ENCODE peak calls at places on chromosomes 11 and 22, in six cellular contexts. One of them, this sample, is unnamed.

GRCh38 chr11:72001834-72002591 is 3.3 kb downstream of the IL18BP start:
- DNase-seq in mesendoderm: no peak
- DNase-seq in fibroblast of lung: peak
- DNase-seq in PC-3: no peak
- DNase-seq in GM23248: no peak
- DNase-seq in endothelial cell of umbilical vein: no peak
- DNase-seq in this sample: no peak

GRCh38 chr22:45421349-45422057 is 8.0 kb downstream of the RIBC2 start:
- DNase-seq in fibroblast of lung: no peak
- DNase-seq in endothelial cell of umbilical vein: no peak
- DNase-seq in PC-3: no peak
- DNase-seq in GM23248: no peak
- DNase-seq in mesendoderm: no peak
- DNase-seq in this sample: no peak

GRCh38 chr22:38153821-38154562 is 27.6 kb downstream of the PLA2G6 start:
- DNase-seq in fibroblast of lung: no peak
- DNase-seq in endothelial cell of umbilical vein: no peak
- DNase-seq in GM23248: no peak
- DNase-seq in PC-3: no peak
- DNase-seq in mesendoderm: peak
- DNase-seq in this sample: no peak

GRCh38 chr22:47883757-47884156 is 1121.3 kb downstream of the TBC1D22A start:
- DNase-seq in PC-3: no peak
- DNase-seq in mesendoderm: no peak
- DNase-seq in fibroblast of lung: no peak
- DNase-seq in endothelial cell of umbilical vein: no peak
- DNase-seq in GM23248: no peak
- DNase-seq in this sample: no peak

GRCh38 chr22:45671051-45671782 is 417 bp upstream of the ATXN10 start:
- DNase-seq in fibroblast of lung: no peak
- DNase-seq in PC-3: no peak
- DNase-seq in endothelial cell of umbilical vein: peak
- DNase-seq in mesendoderm: peak
- DNase-seq in GM23248: peak
- DNase-seq in this sample: no peak

GRCh38 chr11:72075109-72075508 is 5.2 kb downstream of the NUMA1 start:
- DNase-seq in fibroblast of lung: no peak
- DNase-seq in endothelial cell of umbilical vein: no peak
- DNase-seq in PC-3: no peak
- DNase-seq in GM23248: no peak
- DNase-seq in mesendoderm: peak
- DNase-seq in this sample: no peak

GRCh38 chr11:115623021-115623451 is 118.8 kb upstream of the CADM1 start:
- DNase-seq in fibroblast of lung: peak
- DNase-seq in mesendoderm: peak
- DNase-seq in PC-3: peak
- DNase-seq in endothelial cell of umbilical vein: no peak
- DNase-seq in GM23248: peak
- DNase-seq in this sample: peak

GRCh38 chr11:114762437-114762836 is 84.1 kb downstream of the NXPE2 start:
- DNase-seq in PC-3: peak
- DNase-seq in fibroblast of lung: peak
- DNase-seq in mesendoderm: peak
- DNase-seq in GM23248: peak
- DNase-seq in endothelial cell of umbilical vein: peak
- DNase-seq in this sample: peak

GRCh38 chr22:29315286-29316195 is at the start of gene RASL10A:
- DNase-seq in endothelial cell of umbilical vein: no peak
- DNase-seq in fibroblast of lung: no peak
- DNase-seq in mesendoderm: no peak
- DNase-seq in PC-3: no peak
- DNase-seq in GM23248: peak
- DNase-seq in this sample: no peak

GRCh38 chr22:33796494-33796893 is 123.8 kb downstream of the LARGE1 start:
- DNase-seq in mesendoderm: peak
- DNase-seq in PC-3: no peak
- DNase-seq in GM23248: no peak
- DNase-seq in fibroblast of lung: no peak
- DNase-seq in endothelial cell of umbilical vein: no peak
- DNase-seq in this sample: no peak

GRCh38 chr22:32905400-32905799 is 103.9 kb downstream of the TIMP3 start:
- DNase-seq in PC-3: no peak
- DNase-seq in endothelial cell of umbilical vein: no peak
- DNase-seq in GM23248: no peak
- DNase-seq in fibroblast of lung: peak
- DNase-seq in mesendoderm: peak
- DNase-seq in this sample: no peak

GRCh38 chr11:118006153-118006534 is 19.9 kb downstream of the IL10RA start:
- DNase-seq in fibroblast of lung: no peak
- DNase-seq in PC-3: no peak
- DNase-seq in mesendoderm: no peak
- DNase-seq in GM23248: no peak
- DNase-seq in endothelial cell of umbilical vein: no peak
- DNase-seq in this sample: no peak

GRCh38 chr11:117809236-117810055 is 12.4 kb upstream of the DSCAML1 start:
- DNase-seq in endothelial cell of umbilical vein: no peak
- DNase-seq in PC-3: peak
- DNase-seq in fibroblast of lung: peak
- DNase-seq in mesendoderm: peak
- DNase-seq in GM23248: peak
- DNase-seq in this sample: no peak

GRCh38 chr22:19134176-19134831 is 3.2 kb downstream of the TSSK2 start:
- DNase-seq in mesendoderm: no peak
- DNase-seq in fibroblast of lung: no peak
- DNase-seq in PC-3: no peak
- DNase-seq in GM23248: no peak
- DNase-seq in endothelial cell of umbilical vein: no peak
- DNase-seq in this sample: no peak

GRCh38 chr11:15558513-15559181 is 443.9 kb downstream of the INSC start:
- DNase-seq in mesendoderm: no peak
- DNase-seq in GM23248: no peak
- DNase-seq in endothelial cell of umbilical vein: no peak
- DNase-seq in PC-3: no peak
- DNase-seq in fibroblast of lung: no peak
- DNase-seq in this sample: no peak

DNA sequence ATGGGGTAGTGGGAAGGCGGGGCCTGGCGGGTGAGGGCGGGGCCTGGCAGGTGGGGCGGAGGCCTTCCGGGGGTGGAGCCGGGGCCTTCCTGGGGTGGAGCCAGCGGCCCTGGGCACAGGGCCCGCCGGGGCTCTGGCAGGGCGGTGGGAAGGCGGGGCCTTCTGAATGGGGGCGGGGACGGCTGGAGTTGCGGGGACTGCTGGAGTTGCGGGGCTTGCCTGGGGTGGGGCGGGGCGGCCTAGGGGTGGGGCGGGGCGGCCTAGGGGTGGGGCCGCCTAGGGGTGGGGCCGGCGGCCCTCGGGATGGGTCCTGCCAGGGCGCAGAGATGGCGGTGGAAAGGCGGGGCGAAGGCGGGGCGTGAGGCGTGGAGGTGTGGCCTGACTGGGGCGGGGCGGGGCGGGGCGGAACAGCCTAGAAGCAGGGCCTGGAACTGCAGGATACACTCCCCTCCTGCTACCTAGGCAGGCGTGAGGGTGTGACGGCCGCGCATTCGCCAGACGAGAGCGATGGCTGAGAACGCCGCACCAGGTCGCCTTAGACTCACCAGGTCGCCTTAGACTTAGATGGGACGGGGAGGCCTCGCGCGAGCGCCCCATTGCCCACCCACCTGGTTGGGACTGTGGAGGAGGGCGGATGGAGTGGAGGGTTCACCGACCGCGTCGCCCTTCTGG is 19.3 kb downstream of the RRP7A start:
- DNase-seq in endothelial cell of umbilical vein: peak
- DNase-seq in PC-3: peak
- DNase-seq in GM23248: peak
- DNase-seq in mesendoderm: peak
- DNase-seq in fibroblast of lung: peak
- DNase-seq in this sample: peak
- H3K4me2 ChIP-seq in endothelial cell of umbilical vein: peak
- H3K4me2 ChIP-seq in PC-3: peak
- H3K4me2 ChIP-seq in GM23248: no peak
- H3K4me2 ChIP-seq in mesendoderm: peak
- H3K4me2 ChIP-seq in fibroblast of lung: peak
- H3K4me2 ChIP-seq in this sample: peak

GRCh38 chr11:125171974-125172373 is 7.4 kb downstream of the PKNOX2 start:
- DNase-seq in PC-3: no peak
- DNase-seq in fibroblast of lung: no peak
- DNase-seq in endothelial cell of umbilical vein: no peak
- DNase-seq in GM23248: no peak
- DNase-seq in mesendoderm: no peak
- DNase-seq in this sample: no peak

GRCh38 chr11:125167954-125168821 is 3.6 kb downstream of the PKNOX2 start:
- DNase-seq in mesendoderm: peak
- DNase-seq in PC-3: no peak
- DNase-seq in endothelial cell of umbilical vein: no peak
- DNase-seq in fibroblast of lung: peak
- DNase-seq in GM23248: peak
- DNase-seq in this sample: no peak

GRCh38 chr11:125170406-125171031 is 6.0 kb downstream of the PKNOX2 start:
- DNase-seq in GM23248: peak
- DNase-seq in fibroblast of lung: peak
- DNase-seq in PC-3: no peak
- DNase-seq in endothelial cell of umbilical vein: peak
- DNase-seq in mesendoderm: peak
- DNase-seq in this sample: no peak

GRCh38 chr11:125168875-125169537 is 4.5 kb downstream of the PKNOX2 start:
- DNase-seq in endothelial cell of umbilical vein: no peak
- DNase-seq in fibroblast of lung: no peak
- DNase-seq in PC-3: no peak
- DNase-seq in GM23248: no peak
- DNase-seq in mesendoderm: peak
- DNase-seq in this sample: no peak

DNA sequence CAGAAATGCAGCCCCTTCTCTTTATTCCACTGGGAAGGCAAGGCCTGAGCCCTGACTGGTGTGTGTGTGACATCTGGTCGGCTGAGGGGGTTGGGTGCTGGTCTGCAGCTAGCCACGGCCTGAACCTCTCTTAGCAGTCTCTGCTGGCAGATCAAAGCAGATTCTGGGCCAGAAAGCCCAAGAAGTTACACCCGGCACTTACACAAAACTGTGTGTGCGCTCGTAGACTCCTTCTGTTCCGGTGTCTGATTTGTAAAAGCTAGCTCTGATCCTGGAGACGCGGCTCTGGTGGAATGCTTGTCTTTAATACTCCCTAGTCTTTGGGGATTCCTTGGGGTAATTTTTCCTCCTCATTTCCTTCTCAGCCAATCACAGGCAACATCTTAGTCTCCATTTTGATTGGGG is 5.5 kb downstream of the PKNOX2 start:
- DNase-seq in PC-3: no peak
- DNase-seq in GM23248: no peak
- DNase-seq in mesendoderm: peak
- DNase-seq in endothelial cell of umbilical vein: no peak
- DNase-seq in fibroblast of lung: no peak
- DNase-seq in this sample: no peak
- H3K4me2 ChIP-seq in PC-3: no peak
- H3K4me2 ChIP-seq in GM23248: no peak
- H3K4me2 ChIP-seq in mesendoderm: no peak
- H3K4me2 ChIP-seq in endothelial cell of umbilical vein: no peak
- H3K4me2 ChIP-seq in fibroblast of lung: peak
- H3K4me2 ChIP-seq in this sample: no peak

DNA sequence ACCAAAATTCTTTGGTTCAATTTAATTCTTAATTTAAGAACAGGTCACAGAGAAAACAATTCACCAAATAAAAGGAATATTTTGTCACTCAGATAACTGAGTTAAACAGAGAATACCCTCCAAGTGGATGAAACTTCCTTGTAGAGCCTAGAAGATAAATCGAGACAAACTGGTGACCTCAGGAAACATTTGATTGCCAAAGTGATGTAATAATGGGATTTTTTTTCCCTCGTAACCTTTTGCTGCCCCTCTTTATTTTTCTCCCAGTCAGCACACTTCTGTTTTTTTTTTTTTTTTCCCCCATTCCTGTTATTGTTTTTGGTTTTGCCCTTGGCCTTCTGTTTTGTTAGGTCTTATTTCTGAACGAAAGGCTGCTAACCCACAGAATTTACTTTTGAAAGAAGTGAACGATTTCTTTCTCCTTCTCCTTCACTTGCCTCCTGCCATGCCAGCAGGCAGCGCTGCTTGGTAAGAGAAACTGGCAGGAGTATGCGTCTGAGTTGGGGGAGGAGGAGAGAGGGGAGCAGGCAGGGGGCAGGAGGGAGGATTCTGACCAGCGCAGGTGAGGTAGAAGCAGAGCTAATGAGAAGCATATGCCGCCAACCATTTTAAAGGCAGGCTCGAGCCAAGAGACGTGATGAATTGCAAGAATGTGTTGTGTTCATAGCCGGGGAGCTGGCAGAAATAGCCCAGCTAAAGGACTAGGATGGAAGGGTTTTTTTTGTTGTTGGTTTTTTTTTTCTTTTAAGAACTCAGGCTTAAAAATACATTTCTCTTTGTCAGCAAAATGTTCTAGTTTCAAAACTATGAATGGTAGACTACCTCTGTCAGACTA is 121.9 kb upstream of the MTMR2 start:
- DNase-seq in fibroblast of lung: peak
- DNase-seq in GM23248: peak
- DNase-seq in mesendoderm: peak
- DNase-seq in endothelial cell of umbilical vein: peak
- DNase-seq in PC-3: no peak
- DNase-seq in this sample: no peak
- H3K4me2 ChIP-seq in fibroblast of lung: peak
- H3K4me2 ChIP-seq in GM23248: peak
- H3K4me2 ChIP-seq in mesendoderm: no peak
- H3K4me2 ChIP-seq in endothelial cell of umbilical vein: no peak
- H3K4me2 ChIP-seq in PC-3: no peak
- H3K4me2 ChIP-seq in this sample: no peak

GRCh38 chr11:34604909-34605308 is 16.0 kb upstream of the EHF start:
- DNase-seq in PC-3: no peak
- DNase-seq in endothelial cell of umbilical vein: no peak
- DNase-seq in fibroblast of lung: no peak
- DNase-seq in GM23248: no peak
- DNase-seq in mesendoderm: no peak
- DNase-seq in this sample: no peak

GRCh38 chr11:34603129-34604001 is 17.5 kb upstream of the EHF start:
- DNase-seq in GM23248: no peak
- DNase-seq in PC-3: no peak
- DNase-seq in mesendoderm: no peak
- DNase-seq in endothelial cell of umbilical vein: no peak
- DNase-seq in fibroblast of lung: no peak
- DNase-seq in this sample: no peak

GRCh38 chr11:34606326-34607120 is 14.4 kb upstream of the EHF start:
- DNase-seq in PC-3: no peak
- DNase-seq in GM23248: no peak
- DNase-seq in endothelial cell of umbilical vein: no peak
- DNase-seq in mesendoderm: peak
- DNase-seq in fibroblast of lung: no peak
- DNase-seq in this sample: no peak

GRCh38 chr11:34604216-34604615 is 16.7 kb upstream of the EHF start:
- DNase-seq in endothelial cell of umbilical vein: no peak
- DNase-seq in fibroblast of lung: no peak
- DNase-seq in mesendoderm: no peak
- DNase-seq in GM23248: no peak
- DNase-seq in PC-3: peak
- DNase-seq in this sample: no peak

GRCh38 chr11:34605481-34606325 is 15.2 kb upstream of the EHF start:
- DNase-seq in mesendoderm: no peak
- DNase-seq in GM23248: no peak
- DNase-seq in fibroblast of lung: no peak
- DNase-seq in endothelial cell of umbilical vein: no peak
- DNase-seq in PC-3: no peak
- DNase-seq in this sample: no peak
- H3K4me2 ChIP-seq in mesendoderm: no peak
- H3K4me2 ChIP-seq in GM23248: no peak
- H3K4me2 ChIP-seq in fibroblast of lung: no peak
- H3K4me2 ChIP-seq in endothelial cell of umbilical vein: no peak
- H3K4me2 ChIP-seq in PC-3: no peak
- H3K4me2 ChIP-seq in this sample: no peak

This sample was measured in keratinocyte.